ENCODE peak calls at places on chromosomes 2 and 18, in six cellular contexts. One of them, this sample, is unnamed.

GRCh38 chr2:16134436-16135165 is 194.3 kb downstream of the MYCN start:
- DNase-seq in glutamatergic neuron: no peak
- DNase-seq in HFF-Myc: no peak
- DNase-seq in hippocampal formation: no peak
- DNase-seq in iris pigment epithelial cell: no peak
- DNase-seq in DMS79: no peak
- DNase-seq in this sample: no peak

GRCh38 chr2:31188141-31188540 is 29.2 kb downstream of the CAPN14 start:
- DNase-seq in iris pigment epithelial cell: no peak
- DNase-seq in HFF-Myc: no peak
- DNase-seq in hippocampal formation: no peak
- DNase-seq in glutamatergic neuron: no peak
- DNase-seq in DMS79: no peak
- DNase-seq in this sample: no peak

GRCh38 chr2:228023619-228024018 is 152.2 kb downstream of the DAW1 start:
- DNase-seq in hippocampal formation: no peak
- DNase-seq in glutamatergic neuron: no peak
- DNase-seq in DMS79: no peak
- DNase-seq in HFF-Myc: no peak
- DNase-seq in iris pigment epithelial cell: no peak
- DNase-seq in this sample: peak

GRCh38 chr2:224284134-224284946 is 117.6 kb downstream of the FAM124B start:
- DNase-seq in iris pigment epithelial cell: no peak
- DNase-seq in DMS79: peak
- DNase-seq in hippocampal formation: peak
- DNase-seq in glutamatergic neuron: no peak
- DNase-seq in HFF-Myc: no peak
- DNase-seq in this sample: peak

GRCh38 chr18:61541673-61542072 is 208.4 kb downstream of the CDH20 start:
- DNase-seq in DMS79: no peak
- DNase-seq in HFF-Myc: no peak
- DNase-seq in hippocampal formation: no peak
- DNase-seq in iris pigment epithelial cell: peak
- DNase-seq in glutamatergic neuron: no peak
- DNase-seq in this sample: peak

GRCh38 chr2:127884436-127884835 is 1.3 kb downstream of the AMMECR1L start:
- DNase-seq in hippocampal formation: no peak
- DNase-seq in DMS79: no peak
- DNase-seq in glutamatergic neuron: no peak
- DNase-seq in iris pigment epithelial cell: peak
- DNase-seq in HFF-Myc: no peak
- DNase-seq in this sample: peak

GRCh38 chr2:170929686-170930050 is 615 bp downstream of the GORASP2 start:
- DNase-seq in hippocampal formation: no peak
- DNase-seq in HFF-Myc: no peak
- DNase-seq in DMS79: no peak
- DNase-seq in glutamatergic neuron: peak
- DNase-seq in iris pigment epithelial cell: peak
- DNase-seq in this sample: peak

GRCh38 chr2:73984922-73985317 is 210 bp downstream of the TET3 start:
- DNase-seq in iris pigment epithelial cell: no peak
- DNase-seq in glutamatergic neuron: peak
- DNase-seq in HFF-Myc: no peak
- DNase-seq in hippocampal formation: no peak
- DNase-seq in DMS79: no peak
- DNase-seq in this sample: no peak

GRCh38 chr2:106953236-106953635 is 67.3 kb upstream of the ST6GAL2 start:
- DNase-seq in iris pigment epithelial cell: peak
- DNase-seq in hippocampal formation: no peak
- DNase-seq in glutamatergic neuron: no peak
- DNase-seq in HFF-Myc: no peak
- DNase-seq in DMS79: no peak
- DNase-seq in this sample: no peak

GRCh38 chr2:74740395-74741075 is 86.5 kb downstream of the SEMA4F start:
- DNase-seq in HFF-Myc: peak
- DNase-seq in hippocampal formation: no peak
- DNase-seq in DMS79: peak
- DNase-seq in iris pigment epithelial cell: peak
- DNase-seq in glutamatergic neuron: no peak
- DNase-seq in this sample: peak

GRCh38 chr2:64888591-64889309 is 100.4 kb upstream of the SLC1A4 start:
- DNase-seq in DMS79: no peak
- DNase-seq in iris pigment epithelial cell: peak
- DNase-seq in glutamatergic neuron: no peak
- DNase-seq in HFF-Myc: no peak
- DNase-seq in hippocampal formation: no peak
- DNase-seq in this sample: peak

GRCh38 chr2:207926133-207927076 is 98.9 kb downstream of the PLEKHM3 start:
- DNase-seq in hippocampal formation: no peak
- DNase-seq in glutamatergic neuron: no peak
- DNase-seq in iris pigment epithelial cell: peak
- DNase-seq in DMS79: no peak
- DNase-seq in HFF-Myc: peak
- DNase-seq in this sample: peak

GRCh38 chr2:186980787-186981550 is 132.0 kb upstream of the ZSWIM2 start:
- DNase-seq in DMS79: no peak
- DNase-seq in HFF-Myc: no peak
- DNase-seq in hippocampal formation: no peak
- DNase-seq in iris pigment epithelial cell: no peak
- DNase-seq in glutamatergic neuron: no peak
- DNase-seq in this sample: no peak

GRCh38 chr2:29267710-29268109 is 152.5 kb downstream of the CLIP4 start:
- DNase-seq in glutamatergic neuron: no peak
- DNase-seq in DMS79: no peak
- DNase-seq in HFF-Myc: no peak
- DNase-seq in hippocampal formation: no peak
- DNase-seq in iris pigment epithelial cell: no peak
- DNase-seq in this sample: no peak

GRCh38 chr2:176461686-176462376 is 192.6 kb downstream of the MTX2 start:
- DNase-seq in HFF-Myc: no peak
- DNase-seq in glutamatergic neuron: no peak
- DNase-seq in DMS79: no peak
- DNase-seq in hippocampal formation: no peak
- DNase-seq in iris pigment epithelial cell: no peak
- DNase-seq in this sample: peak

GRCh38 chr2:43278683-43279220 is 52.3 kb upstream of the ZFP36L2 start:
- DNase-seq in hippocampal formation: no peak
- DNase-seq in DMS79: no peak
- DNase-seq in glutamatergic neuron: no peak
- DNase-seq in HFF-Myc: no peak
- DNase-seq in iris pigment epithelial cell: no peak
- DNase-seq in this sample: no peak

GRCh38 chr18:11119550-11119949 is 29.8 kb downstream of the PIEZO2 start:
- DNase-seq in hippocampal formation: peak
- DNase-seq in glutamatergic neuron: no peak
- DNase-seq in HFF-Myc: no peak
- DNase-seq in iris pigment epithelial cell: peak
- DNase-seq in DMS79: no peak
- DNase-seq in this sample: no peak

GRCh38 chr2:120436885-120437603 is 91.1 kb downstream of the INHBB start:
- DNase-seq in hippocampal formation: no peak
- DNase-seq in iris pigment epithelial cell: peak
- DNase-seq in glutamatergic neuron: peak
- DNase-seq in DMS79: peak
- DNase-seq in HFF-Myc: peak
- DNase-seq in this sample: peak

GRCh38 chr18:60067426-60068210 is 167.8 kb downstream of the PMAIP1 start:
- DNase-seq in DMS79: no peak
- DNase-seq in HFF-Myc: no peak
- DNase-seq in hippocampal formation: no peak
- DNase-seq in iris pigment epithelial cell: no peak
- DNase-seq in glutamatergic neuron: no peak
- DNase-seq in this sample: peak

GRCh38 chr18:74040459-74041332 is 106.9 kb downstream of the FBXO15 start:
- DNase-seq in HFF-Myc: peak
- DNase-seq in DMS79: no peak
- DNase-seq in iris pigment epithelial cell: peak
- DNase-seq in hippocampal formation: no peak
- DNase-seq in glutamatergic neuron: peak
- DNase-seq in this sample: peak

GRCh38 chr2:15561574-15562344 is 625 bp upstream of the NBAS start:
- DNase-seq in glutamatergic neuron: no peak
- DNase-seq in hippocampal formation: peak
- DNase-seq in DMS79: peak
- DNase-seq in HFF-Myc: no peak
- DNase-seq in iris pigment epithelial cell: peak
- DNase-seq in this sample: no peak

GRCh38 chr2:236581546-236581945 is 11.9 kb downstream of the ACKR3 start:
- DNase-seq in iris pigment epithelial cell: no peak
- DNase-seq in DMS79: no peak
- DNase-seq in hippocampal formation: no peak
- DNase-seq in HFF-Myc: no peak
- DNase-seq in glutamatergic neuron: no peak
- DNase-seq in this sample: no peak

GRCh38 chr2:46431481-46432235 is 47.7 kb upstream of the TMEM247 start:
- DNase-seq in HFF-Myc: no peak
- DNase-seq in glutamatergic neuron: no peak
- DNase-seq in hippocampal formation: no peak
- DNase-seq in iris pigment epithelial cell: peak
- DNase-seq in DMS79: no peak
- DNase-seq in this sample: peak

GRCh38 chr2:241315183-241315878 is at the start of gene HDLBP:
- DNase-seq in hippocampal formation: peak
- DNase-seq in HFF-Myc: peak
- DNase-seq in iris pigment epithelial cell: peak
- DNase-seq in DMS79: peak
- DNase-seq in glutamatergic neuron: peak
- DNase-seq in this sample: peak

GRCh38 chr2:5555636-5556035 is 136.5 kb upstream of the SOX11 start:
- DNase-seq in iris pigment epithelial cell: no peak
- DNase-seq in hippocampal formation: no peak
- DNase-seq in glutamatergic neuron: no peak
- DNase-seq in DMS79: no peak
- DNase-seq in HFF-Myc: no peak
- DNase-seq in this sample: no peak

GRCh38 chr2:163370169-163370886 is 365.5 kb downstream of the FIGN start:
- DNase-seq in hippocampal formation: no peak
- DNase-seq in iris pigment epithelial cell: peak
- DNase-seq in glutamatergic neuron: no peak
- DNase-seq in HFF-Myc: no peak
- DNase-seq in DMS79: no peak
- DNase-seq in this sample: peak

GRCh38 chr2:38734299-38735058 is 16.7 kb downstream of the SRSF7 start:
- DNase-seq in hippocampal formation: no peak
- DNase-seq in HFF-Myc: no peak
- DNase-seq in DMS79: no peak
- DNase-seq in iris pigment epithelial cell: no peak
- DNase-seq in glutamatergic neuron: no peak
- DNase-seq in this sample: no peak

GRCh38 chr18:72543362-72544055 is 633 bp downstream of the CBLN2 start:
- DNase-seq in HFF-Myc: no peak
- DNase-seq in hippocampal formation: no peak
- DNase-seq in iris pigment epithelial cell: no peak
- DNase-seq in DMS79: no peak
- DNase-seq in glutamatergic neuron: peak
- DNase-seq in this sample: no peak

GRCh38 chr2:16154501-16155280 is 214.3 kb downstream of the MYCN start:
- DNase-seq in HFF-Myc: no peak
- DNase-seq in DMS79: no peak
- DNase-seq in iris pigment epithelial cell: no peak
- DNase-seq in hippocampal formation: no peak
- DNase-seq in glutamatergic neuron: no peak
- DNase-seq in this sample: no peak

GRCh38 chr2:3565117-3565516 is 7.0 kb upstream of the RNASEH1 start:
- DNase-seq in hippocampal formation: no peak
- DNase-seq in HFF-Myc: no peak
- DNase-seq in DMS79: no peak
- DNase-seq in iris pigment epithelial cell: no peak
- DNase-seq in glutamatergic neuron: no peak
- DNase-seq in this sample: no peak

GRCh38 chr2:98457045-98457696 is 12.5 kb downstream of the INPP4A start:
- DNase-seq in hippocampal formation: no peak
- DNase-seq in HFF-Myc: peak
- DNase-seq in glutamatergic neuron: no peak
- DNase-seq in DMS79: no peak
- DNase-seq in iris pigment epithelial cell: peak
- DNase-seq in this sample: peak

GRCh38 chr2:227766361-227766883 is 20.7 kb downstream of the SCYGR8 start:
- DNase-seq in iris pigment epithelial cell: peak
- DNase-seq in DMS79: peak
- DNase-seq in HFF-Myc: peak
- DNase-seq in hippocampal formation: peak
- DNase-seq in glutamatergic neuron: peak
- DNase-seq in this sample: peak

GRCh38 chr18:24249716-24250115 is 110.9 kb downstream of the CABYR start:
- DNase-seq in hippocampal formation: no peak
- DNase-seq in glutamatergic neuron: no peak
- DNase-seq in DMS79: no peak
- DNase-seq in iris pigment epithelial cell: no peak
- DNase-seq in HFF-Myc: no peak
- DNase-seq in this sample: no peak